ENCODE peak calls at places on chromosomes 12 and 14, in six cellular contexts. V is activated T-cell treated with anti-CD3 and anti-CD28 coated beads for 1 hour, A is psoas muscle, P is NCI-H345, G is COR-L47, T is GM03348. E is an unnamed sample.

GRCh38 chr14:72603639-72604038 is 290.3 kb downstream of the DPF3 start:
- DNase-seq in T (no peak), G (no peak), V (no peak), P (no peak), A (no peak), E (no peak)

GRCh38 chr12:60489071-60489470 is 893.2 kb downstream of the SLC16A7 start:
- DNase-seq in V (no peak), A (no peak), T (no peak), P (no peak), G (no peak), E (no peak)

GRCh38 chr14:66137076-66137475 is 349.1 kb upstream of the CCDC196 start:
- DNase-seq in P (peak), A (no peak), V (no peak), G (no peak), T (no peak), E (no peak)

GRCh38 chr14:87745507-87746118 is 247.4 kb downstream of the GALC start:
- DNase-seq in G (peak), P (peak), V (no peak), T (peak), A (no peak), E (no peak)

GRCh38 chr12:123502163-123502562 is 31.4 kb downstream of the RILPL1 start:
- DNase-seq in T (no peak), A (no peak), G (no peak), V (no peak), P (no peak), E (no peak)

GRCh38 chr12:118760623-118761022 is 220.7 kb upstream of the SRRM4 start:
- DNase-seq in G (no peak), P (peak), V (no peak), T (no peak), A (no peak), E (no peak)

GRCh38 chr12:25364529-25365339 is 114.0 kb upstream of the KRAS start:
- DNase-seq in A (no peak), V (no peak), G (no peak), T (no peak), P (no peak), E (no peak)

GRCh38 chr12:12467222-12467621 is 95.4 kb downstream of the DUSP16 start:
- DNase-seq in A (no peak), V (no peak), G (no peak), P (no peak), T (no peak), E (no peak)

GRCh38 chr12:1496162-1496925 is 98.0 kb downstream of the FBXL14 start:
- DNase-seq in G (no peak), T (peak), P (no peak), A (no peak), V (no peak), E (no peak)

GRCh38 chr14:24190416-24190815 is 1.8 kb upstream of the IPO4 start:
- DNase-seq in A (no peak), G (no peak), V (no peak), T (no peak), P (no peak), E (no peak)

GRCh38 chr12:48890657-48891418 is 25.2 kb upstream of the RND1 start:
- DNase-seq in T (peak), P (peak), G (peak), A (peak), V (peak), E (peak)

GRCh38 chr14:76696791-76697190 is 64.5 kb upstream of the VASH1 start:
- DNase-seq in G (no peak), T (no peak), P (no peak), V (no peak), A (no peak), E (no peak)

GRCh38 chr12:57280234-57281062 is 29.5 kb upstream of the STAC3 start:
- DNase-seq in T (peak), A (no peak), P (no peak), V (peak), G (no peak), E (no peak)

GRCh38 chr12:127550271-127550670 is 716.7 kb upstream of the TMEM132C start:
- DNase-seq in G (no peak), T (no peak), P (no peak), A (no peak), V (no peak), E (no peak)

GRCh38 chr14:23299558-23299957 is 3.1 kb downstream of the PPP1R3E start:
- DNase-seq in V (no peak), P (peak), G (peak), A (no peak), T (peak), E (no peak)

GRCh38 chr12:47216150-47216677 is 136.5 kb upstream of the AMIGO2 start:
- DNase-seq in P (no peak), A (no peak), G (no peak), V (peak), T (no peak), E (no peak)

GRCh38 chr14:98607341-98607910 is 664.6 kb downstream of the BCL11B start:
- DNase-seq in V (no peak), P (no peak), A (no peak), T (no peak), G (no peak), E (no peak)

GRCh38 chr12:129049917-129050316 is 196.6 kb downstream of the GLT1D1 start:
- DNase-seq in V (no peak), P (no peak), T (no peak), A (no peak), G (no peak), E (peak)

GRCh38 chr12:70994217-70994788 is 73.8 kb upstream of the PTPRR start:
- DNase-seq in P (no peak), V (no peak), T (peak), A (no peak), G (no peak), E (no peak)

GRCh38 chr12:33514893-33515292 is 75.3 kb upstream of the SYT10 start:
- DNase-seq in P (no peak), G (no peak), A (no peak), V (no peak), T (no peak), E (no peak)

GRCh38 chr12:12859690-12860089 is 31.7 kb upstream of the GPRC5A start:
- DNase-seq in G (no peak), A (no peak), T (no peak), P (peak), V (no peak), E (no peak)

GRCh38 chr14:38704220-38704619 is 398.8 kb downstream of the SEC23A start:
- DNase-seq in G (no peak), V (no peak), T (no peak), A (no peak), P (no peak), E (no peak)

GRCh38 chr14:85597701-85598100 is 67.8 kb downstream of the FLRT2 start:
- DNase-seq in A (no peak), P (no peak), V (no peak), T (no peak), G (no peak), E (no peak)

GRCh38 chr14:85686908-85687307 is 157.0 kb downstream of the FLRT2 start:
- DNase-seq in G (no peak), V (no peak), A (no peak), P (no peak), T (no peak), E (no peak)

GRCh38 chr12:29578731-29579130 is 81.2 kb upstream of the OVCH1 start:
- DNase-seq in T (no peak), G (no peak), P (no peak), V (no peak), A (no peak), E (no peak)

GRCh38 chr12:130881046-130881445 is 9.2 kb downstream of the RAN start:
- DNase-seq in P (no peak), V (no peak), A (no peak), G (no peak), T (no peak), E (no peak)

GRCh38 chr14:55220230-55220629 is 28.8 kb upstream of the DLGAP5 start:
- DNase-seq in V (no peak), P (no peak), T (no peak), G (no peak), A (no peak), E (no peak)

GRCh38 chr12:109735051-109735521 is 21.5 kb downstream of the FAM222A start:
- DNase-seq in G (no peak), T (no peak), P (no peak), V (no peak), A (peak), E (peak)

GRCh38 chr12:85993746-85994145 is 119.7 kb downstream of the NTS start:
- DNase-seq in P (no peak), G (no peak), T (no peak), A (no peak), V (no peak), E (no peak)

GRCh38 chr14:101965145-101965531 is 765 bp downstream of the DYNC1H1 start:
- DNase-seq in V (peak), A (peak), T (peak), G (peak), P (peak), E (peak)

GRCh38 chr14:103393687-103394626 is 8.7 kb downstream of the MARK3 start:
- DNase-seq in V (no peak), T (peak), P (peak), A (no peak), G (no peak), E (no peak)

GRCh38 chr14:103723176-103724081 is 7.8 kb downstream of the ZFYVE21 start:
- DNase-seq in V (no peak), G (no peak), P (no peak), A (no peak), T (peak), E (no peak)

GRCh38 chr14:50489851-50490250 is 42.5 kb downstream of the MAP4K5 start:
- DNase-seq in P (no peak), G (no peak), A (no peak), V (no peak), T (no peak), E (no peak)